ENCODE peak calls at places on chromosomes 12 and 14, in seven cellular contexts. One of them, this sample, is unnamed.

GRCh38 chr12:88579572-88579940 is 715 bp downstream of the KITLG start:
- DNase-seq in WTC11: peak
- DNase-seq in A549: peak
- DNase-seq in lung: peak
- DNase-seq in activated CD8-positive, alpha-beta T cell treated with anti-CD3 and anti-CD28 coated beads for 36 hours: no peak
- DNase-seq in HepG2: no peak
- DNase-seq in AG09309: no peak
- DNase-seq in this sample: peak

GRCh38 chr12:98618952-98619351 is 25.5 kb downstream of the SLC25A3 start:
- DNase-seq in WTC11: no peak
- DNase-seq in A549: no peak
- DNase-seq in lung: no peak
- DNase-seq in activated CD8-positive, alpha-beta T cell treated with anti-CD3 and anti-CD28 coated beads for 36 hours: no peak
- DNase-seq in HepG2: no peak
- DNase-seq in AG09309: peak
- DNase-seq in this sample: no peak

GRCh38 chr12:74747305-74747704 is 209.7 kb downstream of the ATXN7L3B start:
- DNase-seq in WTC11: no peak
- DNase-seq in A549: no peak
- DNase-seq in lung: no peak
- DNase-seq in activated CD8-positive, alpha-beta T cell treated with anti-CD3 and anti-CD28 coated beads for 36 hours: no peak
- DNase-seq in HepG2: no peak
- DNase-seq in AG09309: no peak
- DNase-seq in this sample: no peak

GRCh38 chr12:92416385-92416812 is 270.8 kb upstream of the BTG1 start:
- DNase-seq in WTC11: no peak
- DNase-seq in A549: no peak
- DNase-seq in lung: no peak
- DNase-seq in activated CD8-positive, alpha-beta T cell treated with anti-CD3 and anti-CD28 coated beads for 36 hours: no peak
- DNase-seq in HepG2: no peak
- DNase-seq in AG09309: no peak
- DNase-seq in this sample: no peak

GRCh38 chr12:55850893-55851292 is 8.2 kb upstream of the MMP19 start:
- DNase-seq in WTC11: no peak
- DNase-seq in A549: no peak
- DNase-seq in lung: no peak
- DNase-seq in activated CD8-positive, alpha-beta T cell treated with anti-CD3 and anti-CD28 coated beads for 36 hours: no peak
- DNase-seq in HepG2: no peak
- DNase-seq in AG09309: no peak
- DNase-seq in this sample: no peak

GRCh38 chr12:11719678-11720099 is 70.2 kb downstream of the ETV6 start:
- DNase-seq in WTC11: no peak
- DNase-seq in A549: no peak
- DNase-seq in lung: peak
- DNase-seq in activated CD8-positive, alpha-beta T cell treated with anti-CD3 and anti-CD28 coated beads for 36 hours: peak
- DNase-seq in HepG2: no peak
- DNase-seq in AG09309: no peak
- DNase-seq in this sample: no peak

GRCh38 chr14:102532204-102532658 is 22.7 kb upstream of the ANKRD9 start:
- DNase-seq in WTC11: no peak
- DNase-seq in A549: peak
- DNase-seq in lung: no peak
- DNase-seq in activated CD8-positive, alpha-beta T cell treated with anti-CD3 and anti-CD28 coated beads for 36 hours: no peak
- DNase-seq in HepG2: no peak
- DNase-seq in AG09309: no peak
- DNase-seq in this sample: no peak

GRCh38 chr12:84117190-84117589 is 795.4 kb downstream of the SLC6A15 start:
- DNase-seq in WTC11: no peak
- DNase-seq in A549: peak
- DNase-seq in lung: no peak
- DNase-seq in activated CD8-positive, alpha-beta T cell treated with anti-CD3 and anti-CD28 coated beads for 36 hours: no peak
- DNase-seq in HepG2: no peak
- DNase-seq in AG09309: no peak
- DNase-seq in this sample: no peak

DNA sequence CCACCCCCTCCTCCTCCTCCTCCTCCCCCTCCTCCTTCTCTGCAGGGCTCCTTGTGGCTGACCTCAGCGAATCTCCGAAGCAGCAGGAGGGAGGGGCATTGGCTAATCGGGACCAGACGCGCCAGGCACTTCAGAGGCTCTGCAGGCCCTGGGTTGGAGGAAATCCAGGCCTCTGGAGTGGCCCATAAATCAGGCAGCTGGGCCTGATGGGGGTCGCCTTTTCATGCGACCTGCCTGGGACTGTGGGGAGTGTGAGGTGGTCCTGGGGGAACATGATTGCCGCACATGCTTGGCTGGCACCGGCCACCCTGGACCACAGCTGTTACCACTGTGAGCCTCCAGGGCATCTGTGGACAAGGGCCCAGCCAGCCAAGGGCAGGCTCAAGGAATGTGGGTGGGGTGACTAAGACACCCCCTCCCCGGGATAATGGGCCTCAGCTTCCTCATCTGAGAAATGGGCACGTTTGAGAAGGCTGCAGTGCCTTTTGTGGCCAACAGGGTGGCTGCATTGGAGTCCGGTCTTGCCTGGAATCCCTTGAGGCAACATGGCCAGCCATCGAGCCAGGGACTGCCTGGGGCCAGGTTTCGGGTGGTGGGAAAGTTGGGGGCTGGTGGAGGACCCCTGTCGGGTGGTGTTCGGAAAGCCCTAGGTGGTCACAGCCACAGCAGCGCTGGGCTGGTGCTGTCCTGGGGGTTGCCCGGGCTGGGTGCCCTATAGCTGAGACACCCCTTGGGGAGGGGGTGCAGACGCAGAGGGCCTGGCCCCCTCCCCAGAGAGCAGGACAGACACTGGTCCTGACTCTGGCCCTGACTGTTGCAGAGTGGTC is 12.0 kb downstream of the KIF26A start:
- DNase-seq in WTC11: peak
- DNase-seq in A549: no peak
- DNase-seq in lung: no peak
- DNase-seq in activated CD8-positive, alpha-beta T cell treated with anti-CD3 and anti-CD28 coated beads for 36 hours: no peak
- DNase-seq in HepG2: no peak
- DNase-seq in AG09309: no peak
- DNase-seq in this sample: no peak
- TF ChIP-seq CTCF in WTC11: peak
- TF ChIP-seq CTCF in A549: no peak
- TF ChIP-seq CTCF in lung: no peak
- TF ChIP-seq CTCF in activated CD8-positive, alpha-beta T cell treated with anti-CD3 and anti-CD28 coated beads for 36 hours: peak
- TF ChIP-seq CTCF in HepG2: no peak
- TF ChIP-seq CTCF in AG09309: peak
- TF ChIP-seq CTCF in this sample: no peak

DNA sequence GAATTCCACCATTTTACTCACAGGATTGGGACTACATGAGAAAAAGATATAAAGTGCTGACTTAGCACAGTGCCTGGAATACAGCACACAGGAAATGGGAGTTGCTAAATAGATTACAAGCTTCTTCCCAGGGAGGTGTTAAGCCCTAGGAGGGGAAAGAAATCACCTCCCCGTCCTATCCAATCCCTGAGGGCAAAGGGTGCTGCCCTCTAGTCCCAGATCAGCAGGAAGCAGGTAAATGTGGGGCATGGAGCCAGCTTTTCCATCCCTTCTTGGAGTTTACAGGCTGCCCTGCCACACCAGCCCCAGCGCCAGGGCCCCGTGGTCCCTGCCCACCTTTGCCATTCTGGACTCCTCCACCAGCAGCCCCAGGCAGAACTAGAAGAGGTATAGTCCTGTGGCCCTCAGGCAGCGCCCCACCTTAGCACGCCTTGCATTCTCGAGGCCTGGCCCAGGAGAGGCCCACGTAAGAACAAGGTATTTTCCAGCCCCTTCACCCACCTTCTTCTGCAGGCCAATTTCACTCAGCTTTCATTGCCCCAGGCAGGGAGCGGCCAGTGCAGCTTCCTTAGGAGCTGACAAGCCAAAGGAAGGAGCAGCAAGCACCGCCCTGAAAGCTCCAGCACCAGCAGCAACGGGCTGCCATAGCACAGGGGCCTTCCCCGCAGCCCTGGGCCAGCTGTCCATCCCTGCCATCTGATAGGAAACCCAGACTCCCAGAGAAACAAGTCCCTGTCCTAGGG is 28.8 kb upstream of the RPLP0 start:
- DNase-seq in WTC11: peak
- DNase-seq in A549: no peak
- DNase-seq in lung: no peak
- DNase-seq in activated CD8-positive, alpha-beta T cell treated with anti-CD3 and anti-CD28 coated beads for 36 hours: no peak
- DNase-seq in HepG2: no peak
- DNase-seq in AG09309: no peak
- DNase-seq in this sample: no peak
- TF ChIP-seq CTCF in WTC11: no peak
- TF ChIP-seq CTCF in A549: no peak
- TF ChIP-seq CTCF in lung: no peak
- TF ChIP-seq CTCF in activated CD8-positive, alpha-beta T cell treated with anti-CD3 and anti-CD28 coated beads for 36 hours: no peak
- TF ChIP-seq CTCF in HepG2: no peak
- TF ChIP-seq CTCF in AG09309: no peak
- TF ChIP-seq CTCF in this sample: no peak

GRCh38 chr14:38561657-38562056 is 305.8 kb upstream of the CLEC14A start:
- DNase-seq in WTC11: no peak
- DNase-seq in A549: no peak
- DNase-seq in lung: no peak
- DNase-seq in activated CD8-positive, alpha-beta T cell treated with anti-CD3 and anti-CD28 coated beads for 36 hours: no peak
- DNase-seq in HepG2: no peak
- DNase-seq in AG09309: no peak
- DNase-seq in this sample: no peak
- TF ChIP-seq CTCF in WTC11: no peak
- TF ChIP-seq CTCF in A549: no peak
- TF ChIP-seq CTCF in lung: no peak
- TF ChIP-seq CTCF in activated CD8-positive, alpha-beta T cell treated with anti-CD3 and anti-CD28 coated beads for 36 hours: no peak
- TF ChIP-seq CTCF in HepG2: peak
- TF ChIP-seq CTCF in AG09309: no peak
- TF ChIP-seq CTCF in this sample: no peak

DNA sequence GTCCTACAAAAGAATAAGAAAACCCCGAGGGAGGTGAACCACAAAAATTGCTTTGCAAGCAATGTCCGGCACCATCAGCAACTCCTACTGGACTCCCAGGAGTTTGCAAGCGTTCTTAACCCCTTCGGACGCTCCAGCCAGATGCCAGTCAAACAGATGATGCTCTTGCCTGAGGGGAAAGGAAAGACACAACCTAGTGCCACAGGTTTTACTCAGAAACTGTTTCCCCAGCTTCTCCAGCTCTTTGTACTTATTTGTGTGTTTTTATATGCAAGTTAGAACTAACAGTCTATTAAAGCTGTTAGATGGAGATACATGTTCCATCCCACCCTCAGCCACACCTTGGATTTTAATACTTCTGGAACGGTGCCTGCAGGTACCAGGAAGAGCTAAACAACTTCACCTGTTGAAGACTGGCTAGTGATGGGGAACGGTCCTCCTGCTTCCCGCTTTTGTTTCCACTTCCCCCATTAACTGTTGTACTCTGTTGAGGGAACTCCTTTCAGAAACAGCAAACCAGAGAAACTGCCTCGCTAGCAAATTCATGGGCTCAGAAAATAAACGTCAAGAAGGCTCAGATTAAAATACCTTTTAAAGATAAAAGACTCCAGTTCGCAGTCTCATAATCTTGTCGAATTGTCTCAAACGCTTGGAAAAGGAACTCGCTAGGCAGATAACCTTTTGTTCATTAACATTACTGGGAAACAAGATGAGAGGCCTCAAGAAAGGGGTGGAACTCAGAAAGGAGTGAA is 1.1 kb upstream of the FERMT2 start:
- DNase-seq in WTC11: peak
- DNase-seq in A549: peak
- DNase-seq in lung: peak
- DNase-seq in activated CD8-positive, alpha-beta T cell treated with anti-CD3 and anti-CD28 coated beads for 36 hours: peak
- DNase-seq in HepG2: peak
- DNase-seq in AG09309: peak
- DNase-seq in this sample: peak
- TF ChIP-seq CTCF in WTC11: no peak
- TF ChIP-seq CTCF in A549: peak
- TF ChIP-seq CTCF in lung: no peak
- TF ChIP-seq CTCF in activated CD8-positive, alpha-beta T cell treated with anti-CD3 and anti-CD28 coated beads for 36 hours: no peak
- TF ChIP-seq CTCF in HepG2: peak
- TF ChIP-seq CTCF in AG09309: peak
- TF ChIP-seq CTCF in this sample: peak

GRCh38 chr12:131347345-131347714 is 363.6 kb upstream of the SFSWAP start:
- DNase-seq in WTC11: no peak
- DNase-seq in A549: no peak
- DNase-seq in lung: no peak
- DNase-seq in activated CD8-positive, alpha-beta T cell treated with anti-CD3 and anti-CD28 coated beads for 36 hours: no peak
- DNase-seq in HepG2: no peak
- DNase-seq in AG09309: no peak
- DNase-seq in this sample: no peak
- TF ChIP-seq CTCF in WTC11: no peak
- TF ChIP-seq CTCF in A549: no peak
- TF ChIP-seq CTCF in lung: no peak
- TF ChIP-seq CTCF in activated CD8-positive, alpha-beta T cell treated with anti-CD3 and anti-CD28 coated beads for 36 hours: no peak
- TF ChIP-seq CTCF in HepG2: no peak
- TF ChIP-seq CTCF in AG09309: no peak
- TF ChIP-seq CTCF in this sample: no peak

DNA sequence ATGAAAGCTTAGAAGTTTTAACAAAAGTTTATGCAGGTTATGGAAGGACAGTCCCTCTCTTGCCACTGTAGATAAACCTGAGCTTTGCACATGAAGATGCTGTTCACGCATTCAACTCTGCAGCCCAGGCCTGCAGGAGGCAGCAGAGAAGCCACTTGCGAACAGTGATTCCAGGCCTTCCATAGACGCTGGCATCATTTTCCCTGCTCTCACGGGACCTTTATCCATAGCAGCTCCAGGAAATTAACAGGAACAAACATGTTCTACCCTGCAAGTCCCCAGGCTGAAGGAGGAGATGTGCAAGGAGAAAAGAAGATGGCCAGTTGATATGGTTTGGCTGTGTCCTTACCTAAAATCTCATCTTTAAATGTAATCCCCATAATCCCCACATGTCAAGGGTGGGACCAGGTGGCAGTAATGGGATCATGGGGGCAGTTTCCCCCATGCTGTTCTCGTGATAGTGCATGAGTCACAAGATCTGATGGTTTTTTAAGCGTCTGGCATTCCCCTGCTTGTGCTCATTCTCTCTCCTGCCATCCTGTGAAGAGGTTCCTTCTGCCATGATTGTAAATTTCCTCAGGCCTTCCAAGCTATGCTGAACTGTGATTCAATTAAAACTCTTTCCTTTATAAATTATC is 2.0 kb downstream of the ERP27 start:
- DNase-seq in WTC11: peak
- DNase-seq in A549: no peak
- DNase-seq in lung: no peak
- DNase-seq in activated CD8-positive, alpha-beta T cell treated with anti-CD3 and anti-CD28 coated beads for 36 hours: no peak
- DNase-seq in HepG2: no peak
- DNase-seq in AG09309: no peak
- DNase-seq in this sample: no peak
- TF ChIP-seq CTCF in WTC11: peak
- TF ChIP-seq CTCF in A549: no peak
- TF ChIP-seq CTCF in lung: no peak
- TF ChIP-seq CTCF in activated CD8-positive, alpha-beta T cell treated with anti-CD3 and anti-CD28 coated beads for 36 hours: no peak
- TF ChIP-seq CTCF in HepG2: peak
- TF ChIP-seq CTCF in AG09309: peak
- TF ChIP-seq CTCF in this sample: no peak